ENCODE peak calls at places on chromosomes 6 and 20, in ten cellular contexts. Z, M, J, F, I, P, L, B, H and W are unnamed samples.

GRCh38 chr6:13769034-13769654 is 45.2 kb downstream of the MCUR1 start:
- DNase-seq in J (no peak), P (no peak), L (no peak), I (peak; percentile 22), Z (no peak), B (no peak), M (no peak), H (no peak), F (no peak), W (no peak)

GRCh38 chr20:45581702-45582101 is 2.6 kb upstream of the WFDC8 start:
- DNase-seq in M (no peak), H (no peak), I (no peak), F (no peak), J (no peak), P (no peak), L (no peak), Z (no peak), B (no peak), W (no peak)

GRCh38 chr20:49747707-49748524 is 34.2 kb upstream of the B4GALT5 start:
- DNase-seq in M (no peak), H (peak; percentile 74), J (no peak), P (no peak), Z (peak; percentile 92), B (peak; percentile 66), F (peak; percentile 67), I (peak; percentile 81), L (peak; percentile 66), W (peak; percentile 43)

GRCh38 chr20:49775229-49775693 is 37.4 kb upstream of the SLC9A8 start:
- DNase-seq in I (peak; percentile 84), F (no peak), L (peak; percentile 80), H (peak; percentile 59), P (peak; percentile 88), J (no peak), B (peak; percentile 90), M (peak; percentile 46), Z (peak; percentile 89), W (peak; percentile 67)

GRCh38 chr20:2402271-2402980 is 21.7 kb downstream of the TGM6 start:
- DNase-seq in Z (no peak), M (peak; percentile 45), F (no peak), I (no peak), J (no peak), B (peak; percentile 54), L (no peak), P (peak; percentile 66), H (no peak), W (no peak)

GRCh38 chr6:125310994-125311649 is 9.4 kb upstream of the HDDC2 start:
- DNase-seq in B (peak; percentile 63), M (peak; percentile 86), H (no peak), P (peak; percentile 70), F (no peak), J (peak; percentile 70), Z (peak; percentile 34), I (no peak), L (no peak), W (no peak)

GRCh38 chr20:11544029-11544678 is 373.5 kb upstream of the BTBD3 start:
- DNase-seq in B (peak; percentile 84), H (no peak), L (peak; percentile 14), I (no peak), Z (peak; percentile 44), P (peak; percentile 94), M (peak; percentile 87), J (peak; percentile 41), F (no peak), W (peak; percentile 57)

GRCh38 chr20:44477151-44477550 is 1.5 kb downstream of the TTPAL start:
- DNase-seq in L (no peak), Z (no peak), F (no peak), H (no peak), B (no peak), I (no peak), J (no peak), P (peak; percentile 62), M (no peak), W (no peak)

GRCh38 chr6:26172496-26172958 is 85.3 kb downstream of the HFE start:
- DNase-seq in J (peak; percentile 65), H (no peak), P (no peak), M (peak; percentile 54), Z (peak; percentile 47), B (no peak), I (no peak), L (peak; percentile 49), F (no peak), W (peak; percentile 51)

GRCh38 chr20:4603724-4604123 is 118.0 kb upstream of the PRND start:
- DNase-seq in P (peak; percentile 26), F (no peak), L (no peak), B (no peak), M (no peak), I (no peak), Z (no peak), J (no peak), H (no peak), W (no peak)
- H3K27ac ChIP-seq in P (no peak overlapping the region), F (no peak overlapping the region), L (peak overlapping the region; percentile 84), B (no peak overlapping the region), M (no peak overlapping the region), I (no peak overlapping the region), Z (no peak overlapping the region), J (no peak overlapping the region), H (no peak overlapping the region), W (no peak overlapping the region)

DNA sequence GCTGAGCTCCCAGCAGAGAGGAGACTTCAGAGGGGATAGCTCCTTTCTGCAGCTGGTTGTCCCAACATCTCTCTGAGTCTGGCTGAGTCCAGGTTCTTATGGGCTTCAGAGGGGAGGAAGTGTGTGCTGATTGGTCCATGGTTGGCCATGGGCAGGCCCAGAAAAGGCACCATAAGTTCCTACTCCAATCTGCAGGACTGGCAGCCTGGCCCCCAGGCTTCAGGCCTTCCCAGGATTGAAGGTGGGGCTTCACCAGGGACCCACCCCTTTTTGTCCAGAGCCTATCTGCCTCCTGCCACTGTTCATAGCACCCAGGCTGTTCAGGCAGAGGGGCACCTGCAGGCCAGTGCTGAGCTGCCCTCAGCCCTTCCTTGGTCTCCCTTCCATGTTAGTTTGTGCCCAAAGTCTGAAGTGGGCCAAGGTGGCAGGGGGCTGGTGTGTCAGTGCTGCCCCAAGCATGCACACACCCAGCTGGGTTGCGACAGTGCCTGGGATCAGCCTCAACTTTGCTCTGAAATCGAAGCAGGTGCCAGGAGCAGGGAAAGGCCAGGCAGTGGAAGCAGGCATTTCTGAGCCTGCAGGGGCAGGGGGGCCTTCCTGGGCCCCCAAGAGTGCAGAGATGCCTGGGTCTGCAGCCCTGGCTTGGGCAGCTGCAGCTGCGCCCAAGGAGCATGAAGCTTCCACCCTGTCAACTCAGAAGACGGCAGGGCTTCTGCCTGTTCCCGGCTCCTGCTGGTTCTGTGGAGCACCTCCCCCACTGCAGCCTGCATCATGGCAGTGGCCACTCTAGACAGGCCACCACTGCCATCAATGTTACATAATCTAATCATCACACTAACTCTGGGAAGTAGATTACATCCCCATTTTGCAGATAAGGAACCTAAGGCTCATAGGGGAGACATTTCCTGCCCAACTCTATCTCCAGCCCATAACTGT is 21.4 kb upstream of the TOP1 start:
- DNase-seq in H (no peak), I (no peak), L (no peak), M (no peak), P (no peak), Z (no peak), F (no peak), J (no peak), B (no peak), W (no peak)
- H3K27ac ChIP-seq in H (no peak overlapping the region), I (no peak overlapping the region), L (no peak overlapping the region), M (no peak overlapping the region), P (peak overlapping the region; percentile 81), Z (no peak overlapping the region), F (peak overlapping the region; percentile 51), J (peak overlapping the region; percentile 83), B (peak overlapping the region; percentile 89), W (no peak overlapping the region)

GRCh38 chr6:18185624-18186023 is 30.4 kb downstream of the KDM1B start:
- DNase-seq in Z (no peak), P (no peak), F (no peak), B (no peak), L (no peak), I (no peak), H (no peak), M (peak; percentile 26), J (no peak), W (no peak)
- H3K27ac ChIP-seq in Z (no peak overlapping the region), P (no peak overlapping the region), F (peak overlapping the region; percentile 81), B (no peak overlapping the region), L (no peak overlapping the region), I (no peak overlapping the region), H (no peak overlapping the region), M (peak overlapping the region; percentile 34), J (no peak overlapping the region), W (no peak overlapping the region)

GRCh38 chr20:361562-361961 is 14.7 kb downstream of the NRSN2 start:
- DNase-seq in M (no peak), I (no peak), J (peak; percentile 91), H (no peak), F (no peak), P (no peak), B (no peak), Z (no peak), L (no peak), W (no peak)

GRCh38 chr20:363319-364078 is 16.6 kb downstream of the NRSN2 start:
- DNase-seq in Z (no peak), B (peak; percentile 66), L (no peak), F (no peak), M (no peak), H (no peak), I (no peak), P (peak; percentile 80), J (peak; percentile 30), W (no peak)

GRCh38 chr20:364905-365794 is 15.4 kb upstream of the TRIB3 start:
- DNase-seq in L (no peak), B (peak; percentile 87), P (peak; percentile 97), F (no peak), M (peak; percentile 32), I (no peak), Z (no peak), H (no peak), J (peak; percentile 27), W (no peak)

GRCh38 chr20:358891-359555 is 12.1 kb downstream of the NRSN2 start:
- DNase-seq in B (no peak), M (no peak), Z (no peak), I (no peak), J (no peak), F (no peak), P (no peak), H (no peak), L (no peak), W (no peak)

DNA sequence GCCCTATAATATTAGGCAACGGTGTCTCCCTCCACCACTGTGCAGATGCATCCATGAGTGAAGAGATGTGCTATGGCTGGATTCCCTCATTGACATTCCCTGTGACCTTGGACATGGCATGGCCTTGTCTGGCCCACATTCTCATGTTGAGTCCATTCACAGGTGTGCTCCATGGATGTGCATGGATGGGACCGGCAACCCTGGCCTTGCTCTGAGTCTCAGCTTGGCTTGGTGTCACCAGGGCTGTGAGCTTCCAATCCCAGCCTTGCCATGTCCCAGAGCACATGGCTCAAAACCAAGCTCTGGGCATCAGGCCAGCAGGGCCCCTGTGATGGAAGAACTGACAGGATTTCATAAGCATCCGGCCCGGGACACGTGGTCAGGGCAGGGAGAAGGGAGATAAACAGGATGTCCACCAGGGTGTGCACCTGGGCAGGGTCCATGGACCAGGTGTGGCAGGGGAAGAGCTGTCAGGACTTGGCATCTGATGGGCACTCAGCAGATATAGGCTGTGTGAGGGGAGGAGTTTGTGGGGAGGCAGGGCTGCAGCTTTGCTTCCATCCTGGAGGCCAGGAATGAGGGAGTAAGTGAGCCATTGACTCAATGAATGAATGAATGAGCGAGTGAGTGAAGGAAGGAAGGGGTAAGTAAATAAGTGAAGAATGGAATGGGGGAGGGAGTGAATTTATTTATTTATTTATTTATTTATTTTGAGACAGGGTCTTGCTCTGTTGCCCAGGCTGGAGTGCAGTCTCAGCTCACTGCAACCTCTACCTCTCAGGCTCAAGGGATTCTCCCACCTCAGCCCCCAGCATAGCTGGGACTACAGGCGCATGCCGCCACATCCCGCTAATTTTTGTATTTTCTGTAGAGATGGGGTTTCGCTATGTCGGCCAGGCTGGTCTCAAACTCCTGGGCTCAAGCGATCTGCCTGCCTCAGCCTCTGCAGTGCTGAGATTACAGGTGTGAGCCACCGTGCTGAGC is 15.7 kb downstream of the NRSN2 start:
- DNase-seq in J (peak; percentile 91), F (peak; percentile 90), B (peak; percentile 98), Z (peak; percentile 63), L (peak; percentile 77), I (peak; percentile 88), P (peak; percentile 99), H (peak; percentile 91), M (peak; percentile 68), W (peak; percentile 89)
- H3K27ac ChIP-seq in J (peak overlapping the region; percentile 67), F (no peak overlapping the region), B (peak overlapping the region; percentile 98), Z (no peak overlapping the region), L (no peak overlapping the region), I (no peak overlapping the region), P (peak overlapping the region; percentile 86), H (no peak overlapping the region), M (no peak overlapping the region), W (no peak overlapping the region)